ENCODE peak calls at places on chromosomes 16 and 17, in nine cellular contexts. Q, D, X, M, I, F, N, Z and S are unnamed samples.
A peak's percentile ranks its signal among the peaks of the same experiment; 100 is the strongest.

GRCh38 chr17:11880714-11881113 is 116.6 kb downstream of the ZNF18 start:
- DNase-seq in Q (no peak), D (no peak), X (no peak), M (no peak), I (no peak), F (no peak), N (no peak), Z (no peak), S (no peak)

GRCh38 chr16:61858996-61859395 is 177.2 kb downstream of the CDH8 start:
- DNase-seq in Q (peak; percentile 21), D (no peak), X (no peak), M (no peak), I (peak; percentile 74), F (no peak), N (no peak), Z (no peak), S (no peak)

GRCh38 chr16:15777533-15778203 is 79.2 kb downstream of the MYH11 start:
- DNase-seq in Q (no peak), D (no peak), X (peak; percentile 87), M (no peak), I (peak; percentile 31), F (peak; percentile 64), N (no peak), Z (no peak), S (peak; percentile 18)

GRCh38 chr16:30473231-30474061 is 904 bp downstream of the ITGAL start:
- DNase-seq in Q (no peak), D (no peak), X (no peak), M (no peak), I (no peak), F (no peak), N (peak; percentile 56), Z (no peak), S (no peak)

GRCh38 chr16:67459858-67460144 is 21.2 kb downstream of the ATP6V0D1 start:
- DNase-seq in Q (no peak), D (no peak), X (no peak), M (no peak), I (no peak), F (no peak), N (no peak), Z (no peak), S (no peak)

GRCh38 chr17:30956764-30957374 is 14.0 kb upstream of the RNF135 start:
- DNase-seq in Q (no peak), D (no peak), X (peak; percentile 69), M (no peak), I (no peak), F (no peak), N (no peak), Z (no peak), S (no peak)

GRCh38 chr17:11264183-11264871 is 23.3 kb downstream of the SHISA6 start:
- DNase-seq in Q (no peak), D (no peak), X (no peak), M (no peak), I (no peak), F (no peak), N (no peak), Z (no peak), S (no peak)

GRCh38 chr17:82281502-82282238 is 8.2 kb upstream of the CSNK1D start:
- DNase-seq in Q (no peak), D (no peak), X (no peak), M (no peak), I (no peak), F (no peak), N (no peak), Z (peak; percentile 21), S (no peak)

GRCh38 chr17:13478326-13478830 is 123.4 kb downstream of the HS3ST3A1 start:
- DNase-seq in Q (no peak), D (no peak), X (no peak), M (no peak), I (peak; percentile 39), F (no peak), N (no peak), Z (no peak), S (no peak)

GRCh38 chr16:84970447-84971127 is 40.7 kb downstream of the ZDHHC7 start:
- DNase-seq in Q (no peak), D (peak; percentile 79), X (peak; percentile 94), M (peak; percentile 77), I (peak; percentile 70), F (peak; percentile 92), N (peak; percentile 84), Z (peak; percentile 87), S (peak; percentile 87)

GRCh38 chr16:20901441-20902112 is 1.0 kb downstream of the LYRM1 start:
- DNase-seq in Q (no peak), D (peak; percentile 16), X (peak; percentile 75), M (peak; percentile 54), I (peak; percentile 52), F (peak; percentile 84), N (peak; percentile 13), Z (peak; percentile 66), S (peak; percentile 12)

GRCh38 chr16:79613009-79613408 is 12.5 kb upstream of the MAF start:
- DNase-seq in Q (no peak), D (no peak), X (no peak), M (no peak), I (peak; percentile 4), F (no peak), N (no peak), Z (no peak), S (no peak)

GRCh38 chr17:67139784-67140665 is 95.7 kb downstream of the CACNG1 start:
- DNase-seq in Q (no peak), D (no peak), X (peak; percentile 81), M (no peak), I (peak; percentile 30), F (no peak), N (no peak), Z (no peak), S (no peak)
- TF ChIP-seq CTCF in Q (no peak), D (no peak), X (peak; percentile 59), M (no peak), I (no peak), F (no peak), N (no peak), Z (no peak), S (no peak)

DNA sequence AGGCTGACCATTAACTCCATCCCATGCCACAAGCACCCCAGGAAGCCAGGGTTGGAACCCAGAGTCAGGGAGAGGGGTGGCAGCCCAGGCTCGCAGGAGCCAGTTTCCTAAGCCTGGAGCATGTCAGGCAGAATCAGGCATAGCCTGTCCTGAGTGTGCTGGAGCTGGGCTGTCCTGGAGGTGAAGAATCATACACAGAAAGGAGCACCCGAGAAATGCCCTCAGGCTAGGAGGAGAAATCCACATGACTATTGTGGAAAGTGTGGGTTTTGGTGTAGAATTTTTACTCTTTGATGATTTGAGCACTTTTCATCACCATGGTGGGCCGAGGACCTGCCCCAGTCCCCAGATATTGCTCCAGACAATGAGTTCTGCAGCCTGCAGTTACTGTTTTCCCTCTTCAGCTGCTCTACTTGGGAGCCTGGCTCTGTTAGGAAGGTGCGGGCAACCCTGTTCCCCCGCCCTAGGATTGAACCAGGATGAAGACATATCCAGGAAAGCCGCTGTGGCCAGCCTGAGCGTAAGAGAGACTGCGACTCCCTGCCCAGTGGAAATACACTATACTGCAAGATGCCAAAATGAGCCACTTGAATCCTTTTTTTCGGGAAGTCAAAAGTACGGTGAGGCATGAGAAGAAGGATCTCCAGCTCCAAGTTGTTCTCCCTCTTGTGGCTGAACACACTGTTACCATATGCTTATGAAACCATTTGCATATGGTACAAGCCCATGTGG is 29.0 kb upstream of the HEATR6 start:
- DNase-seq in Q (no peak), D (no peak), X (peak; percentile 36), M (no peak), I (peak; percentile 66), F (no peak), N (no peak), Z (no peak), S (no peak)
- TF ChIP-seq CTCF in Q (no peak), D (peak; percentile 20), X (peak; percentile 37), M (no peak), I (peak; percentile 40), F (no peak), N (no peak), Z (no peak), S (no peak)

GRCh38 chr17:19555746-19556145 is 22.1 kb downstream of the SLC47A1 start:
- DNase-seq in Q (no peak), D (no peak), X (peak; percentile 36), M (no peak), I (no peak), F (no peak), N (no peak), Z (no peak), S (no peak)

GRCh38 chr17:19553036-19553435 is 19.4 kb downstream of the SLC47A1 start:
- DNase-seq in Q (no peak), D (no peak), X (peak; percentile 33), M (no peak), I (no peak), F (no peak), N (no peak), Z (no peak), S (no peak)

GRCh38 chr17:19551708-19552148 is 18.1 kb downstream of the SLC47A1 start:
- DNase-seq in Q (no peak), D (no peak), X (peak; percentile 30), M (no peak), I (no peak), F (no peak), N (no peak), Z (no peak), S (no peak)

GRCh38 chr17:19551148-19551547 is 17.5 kb downstream of the SLC47A1 start:
- DNase-seq in Q (no peak), D (no peak), X (peak; percentile 38), M (no peak), I (no peak), F (no peak), N (no peak), Z (no peak), S (no peak)

DNA sequence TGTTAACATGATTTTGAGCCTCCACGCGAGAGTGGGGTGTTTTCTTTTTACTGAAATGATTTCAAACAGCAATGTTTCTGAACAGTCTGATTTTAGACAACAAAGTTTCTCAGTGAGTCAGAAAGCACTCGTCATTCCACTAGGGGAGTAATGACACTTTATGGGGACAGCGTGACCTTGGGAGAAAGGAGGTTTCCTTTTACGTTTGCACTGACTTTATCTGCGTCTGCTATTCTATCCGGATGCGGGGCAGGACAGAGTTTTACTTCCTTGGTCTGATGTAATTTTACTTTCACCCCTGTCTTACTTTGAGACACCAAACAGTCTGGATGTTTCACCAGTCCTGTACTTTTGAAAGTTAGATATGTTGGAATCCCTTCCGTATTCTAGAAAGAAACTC is 20.7 kb downstream of the SLC47A1 start:
- DNase-seq in Q (no peak), D (no peak), X (no peak), M (no peak), I (no peak), F (no peak), N (no peak), Z (no peak), S (no peak)
- TF ChIP-seq CTCF in Q (no peak), D (no peak), X (peak; percentile 20), M (no peak), I (no peak), F (no peak), N (no peak), Z (no peak), S (no peak)

DNA sequence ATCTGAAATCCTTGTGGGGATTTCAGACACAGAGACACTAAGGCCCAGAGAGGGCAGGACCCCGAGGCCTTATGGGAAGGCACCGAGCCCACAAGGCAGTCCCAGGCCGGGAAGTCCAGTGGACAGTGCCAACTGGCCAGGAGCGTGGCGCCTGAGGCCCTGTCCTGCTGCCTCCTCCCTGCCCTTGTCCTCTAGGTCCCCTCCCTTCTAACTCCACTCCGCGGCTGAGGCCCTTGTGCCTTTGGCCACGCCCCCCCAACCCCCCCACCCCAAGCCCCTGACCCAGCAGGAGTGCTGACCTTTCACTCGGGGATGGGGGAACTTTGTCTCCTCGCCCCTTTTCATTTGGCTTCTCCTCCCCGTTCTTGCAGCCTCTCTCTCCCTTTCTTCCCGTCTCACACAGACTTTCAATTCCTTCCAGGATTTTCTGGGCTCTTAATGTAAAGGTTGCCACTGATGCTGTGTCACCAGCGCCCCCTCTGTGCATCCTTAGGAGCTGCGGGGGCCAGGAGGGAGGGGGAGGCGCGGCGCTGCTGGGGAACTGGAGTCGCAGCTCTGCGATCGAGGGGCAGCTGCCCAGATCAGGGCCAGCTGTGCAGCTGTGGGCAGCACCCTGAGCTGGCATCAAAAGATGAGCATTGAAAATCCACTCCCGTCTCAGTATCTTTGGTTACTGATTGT is 29.1 kb downstream of the CRHR1 start:
- DNase-seq in Q (no peak), D (peak; percentile 59), X (peak; percentile 96), M (peak; percentile 79), I (no peak), F (no peak), N (no peak), Z (no peak), S (peak; percentile 78)
- TF ChIP-seq CTCF in Q (no peak), D (peak; percentile 53), X (peak; percentile 83), M (peak; percentile 54), I (no peak), F (no peak), N (no peak), Z (no peak), S (peak; percentile 64)